ENCODE peak calls at places on chromosomes 11 and 22, in four cellular contexts. B is GM12878, S is H1, O is HepG2. N is an unnamed sample.
A peak's percentile ranks its signal among the peaks of the same experiment; 100 is the strongest.

GRCh38 chr22:48703265-48703941 is 1124.3 kb downstream of the BRD1 start:
- DNase-seq in B (no peak), S (no peak), O (no peak), N (no peak)

GRCh38 chr11:45180888-45181594 is 34.6 kb downstream of the PRDM11 start:
- DNase-seq in O (no peak), S (no peak), B (no peak), N (no peak)

GRCh38 chr11:118057424-118058145 is 19.3 kb upstream of the TMPRSS4 start:
- DNase-seq in S (no peak), B (no peak), O (no peak), N (no peak)

GRCh38 chr11:120465921-120466534 is 45.5 kb upstream of the GRIK4 start:
- DNase-seq in O (no peak), B (no peak), S (no peak), N (no peak)

GRCh38 chr11:126477526-126478275 is 122.2 kb downstream of the ST3GAL4 start:
- DNase-seq in S (no peak), B (no peak), O (no peak), N (no peak)

GRCh38 chr11:30967579-30967978 is 381.4 kb upstream of the MPPED2 start:
- DNase-seq in B (no peak), O (no peak), S (no peak), N (no peak)

GRCh38 chr11:2914475-2915195 is 14.6 kb downstream of the PHLDA2 start:
- DNase-seq in S (no peak), O (no peak), B (no peak), N (no peak)

GRCh38 chr11:127003260-127003981 is 2.9 kb upstream of the KIRREL3 start:
- DNase-seq in O (no peak), S (peak; percentile 84), B (no peak), N (peak; percentile 79)

GRCh38 chr11:1555713-1556153 is 16.3 kb downstream of the DUSP8 start:
- DNase-seq in S (no peak), B (no peak), O (no peak), N (peak; percentile 36)

GRCh38 chr11:91163619-91164451 is 941.0 kb upstream of the CHORDC1 start:
- DNase-seq in B (no peak), O (peak; percentile 2), S (no peak), N (no peak)

GRCh38 chr22:27866136-27867091 is 52.6 kb downstream of the PITPNB start:
- DNase-seq in O (peak; percentile 43), S (no peak), B (no peak), N (no peak)

GRCh38 chr11:23866641-23867040 is 630.2 kb upstream of the LUZP2 start:
- DNase-seq in S (no peak), B (no peak), O (no peak), N (no peak)
- TF ChIP-seq ZNF274 in S (no peak), B (no peak), O (no peak), N (no peak)

GRCh38 chr11:133175111-133175510 is 357.2 kb downstream of the OPCML start:
- DNase-seq in O (no peak), S (no peak), B (peak; percentile 33), N (no peak)

GRCh38 chr11:133174013-133174412 is 358.3 kb downstream of the OPCML start:
- DNase-seq in O (no peak), B (no peak), S (no peak), N (no peak)

GRCh38 chr11:133172349-133172748 is 360.0 kb downstream of the OPCML start:
- DNase-seq in O (no peak), B (no peak), S (no peak), N (no peak)

GRCh38 chr11:133168016-133168415 is 364.3 kb downstream of the OPCML start:
- DNase-seq in O (no peak), S (no peak), B (no peak), N (no peak)

GRCh38 chr11:133171374-133171773 is 360.9 kb downstream of the OPCML start:
- DNase-seq in O (no peak), B (no peak), S (no peak), N (no peak)
- TF ChIP-seq SUZ12 in O (no peak), B (no peak), S (no peak), N (no peak)

GRCh38 chr22:39292002-39292401 is 27.4 kb downstream of the RPL3 start:
- DNase-seq in S (no peak), B (no peak), O (no peak), N (no peak)

GRCh38 chr22:39293766-39294368 is 25.6 kb downstream of the RPL3 start:
- DNase-seq in S (no peak), O (no peak), B (no peak), N (no peak)

GRCh38 chr22:39290724-39291161 is 28.7 kb downstream of the RPL3 start:
- DNase-seq in B (no peak), O (peak; percentile 56), S (no peak), N (no peak)

GRCh38 chr22:39291501-39291900 is 27.9 kb downstream of the RPL3 start:
- DNase-seq in O (no peak), S (no peak), B (no peak), N (no peak)

GRCh38 chr22:39292561-39293074 is 26.8 kb downstream of the RPL3 start:
- DNase-seq in O (peak; percentile 81), S (no peak), B (no peak), N (no peak)
- TF ChIP-seq ZNF274 in O (no peak), S (no peak), B (no peak), N (no peak)

GRCh38 chr11:9527481-9528140 is 45.9 kb upstream of the WEE1 start:
- DNase-seq in S (no peak), B (no peak), O (no peak), N (no peak)
- TF ChIP-seq SUZ12 in S (no peak), B (no peak), O (no peak), N (no peak)

DNA sequence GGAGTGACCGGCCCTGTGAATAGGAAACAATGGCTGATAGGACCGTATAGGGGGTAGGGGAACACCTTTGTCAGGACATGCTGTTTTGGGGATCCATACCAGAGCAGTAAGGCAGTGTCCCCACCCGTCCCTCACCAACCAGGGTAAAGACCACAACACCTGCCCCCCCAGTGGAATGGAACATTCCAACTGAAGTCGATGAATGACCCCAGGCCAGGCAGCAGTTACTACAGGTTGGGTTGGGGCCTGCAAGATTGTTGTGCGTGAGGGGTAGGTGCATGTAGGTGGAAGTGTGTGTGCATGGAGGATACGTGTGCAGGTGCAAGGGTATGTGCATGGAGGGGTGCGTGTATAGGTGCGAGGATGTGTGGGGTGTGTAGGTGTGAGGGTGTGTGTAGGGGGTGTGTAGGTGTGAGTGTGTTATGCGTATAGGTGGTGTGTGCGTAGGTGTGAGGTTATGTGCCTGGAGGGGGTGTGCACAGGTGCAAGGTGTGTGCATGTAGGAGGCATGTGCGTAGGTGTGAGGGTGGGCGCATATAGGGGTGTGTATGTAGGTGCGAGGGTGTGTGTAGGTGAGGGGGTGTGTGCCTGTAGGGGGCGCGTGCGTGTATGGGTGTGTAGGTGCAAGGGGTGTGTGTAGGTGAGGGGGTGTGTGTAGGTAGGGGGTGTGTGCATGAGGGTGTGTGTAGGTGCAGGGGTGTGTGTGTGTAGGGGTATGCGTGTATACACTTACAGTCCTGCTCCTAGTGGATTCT is 32.9 kb downstream of the PISD start:
- DNase-seq in S (no peak), B (no peak), O (no peak), N (no peak)
- TF ChIP-seq ZNF274 in S (no peak), B (no peak), O (no peak), N (no peak)

GRCh38 chr11:122979815-122980656 is 1.6 kb downstream of the BSX start:
- DNase-seq in B (no peak), O (no peak), S (peak; percentile 54), N (no peak)

GRCh38 chr11:122976734-122977454 is 4.7 kb downstream of the BSX start:
- DNase-seq in B (no peak), O (no peak), S (peak; percentile 84), N (no peak)

GRCh38 chr11:122978303-122978620 is 3.4 kb downstream of the BSX start:
- DNase-seq in O (no peak), S (peak; percentile 49), B (no peak), N (no peak)

GRCh38 chr11:122977455-122978302 is 4.0 kb downstream of the BSX start:
- DNase-seq in S (peak; percentile 49), O (no peak), B (no peak), N (no peak)

DNA sequence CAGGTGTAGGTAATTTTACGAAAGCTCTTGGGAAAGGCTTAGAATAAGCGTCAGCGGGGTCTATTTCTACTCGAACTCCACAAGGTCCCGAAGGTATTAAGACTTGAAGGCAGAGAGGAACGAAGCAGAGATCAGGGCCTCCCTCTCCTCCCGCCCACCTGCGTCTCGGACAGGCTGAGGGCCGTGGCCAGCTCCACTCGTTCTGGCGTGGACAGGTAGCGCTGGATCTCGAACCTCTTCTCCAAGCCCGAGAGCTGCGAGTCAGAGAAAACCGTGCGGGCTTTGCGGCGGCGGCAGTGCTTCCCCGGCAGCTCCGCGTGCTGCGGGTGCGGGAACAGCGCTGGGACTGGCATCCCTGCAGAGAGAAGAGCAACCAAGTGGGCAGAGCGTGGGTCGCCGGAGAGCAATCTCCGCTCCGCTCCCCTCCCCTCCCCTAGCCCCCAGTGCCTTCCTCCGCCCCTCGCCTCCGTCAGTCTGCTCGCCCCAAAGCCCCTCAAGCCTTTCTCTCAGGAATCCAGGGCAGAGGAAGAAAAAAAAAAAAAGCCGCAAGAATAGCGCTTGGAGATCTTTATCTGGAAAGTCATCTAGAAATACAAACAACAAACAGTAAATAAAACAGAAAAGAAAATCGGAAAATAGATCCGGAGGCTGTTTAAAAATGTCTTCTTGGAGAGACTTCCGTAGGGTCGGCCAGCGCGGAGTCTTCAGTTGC is 2.4 kb downstream of the BSX start:
- DNase-seq in O (no peak), B (no peak), S (peak; percentile 62), N (no peak)
- TF ChIP-seq SUZ12 in O (no peak), B (no peak), S (no peak), N (no peak)

GRCh38 chr11:107562647-107563208 is 2.8 kb downstream of the ALKBH8 start:
- DNase-seq in S (no peak), B (no peak), O (peak; percentile 7), N (no peak)

GRCh38 chr11:107566569-107566968 is 1.0 kb upstream of the ALKBH8 start:
- DNase-seq in B (no peak), S (no peak), O (no peak), N (no peak)

GRCh38 chr11:107565219-107565937 is at the start of gene ALKBH8:
- DNase-seq in S (peak; percentile 81), O (peak; percentile 54), B (peak; percentile 50), N (peak; percentile 30)

GRCh38 chr11:107563702-107564101 is 1.8 kb downstream of the ALKBH8 start:
- DNase-seq in B (no peak), S (no peak), O (peak; percentile 29), N (no peak)

GRCh38 chr11:107564877-107565218 is 687 bp downstream of the ALKBH8 start:
- DNase-seq in B (no peak), S (no peak), O (no peak), N (no peak)
- TF ChIP-seq ZNF274 in B (no peak), S (no peak), O (no peak), N (no peak)

N was measured in NT2/D1.